ENCODE peak calls at places on chromosomes 1 and 21, in eight cellular contexts. G, Z, O, R, V, J, X and T are unnamed samples.

GRCh38 chr1:44808938-44809917 is 905 bp downstream of the BTBD19 start:
- DNase-seq in X (peak), G (peak), O (peak), J (peak), R (no peak), V (no peak), Z (no peak), T (peak)

GRCh38 chr1:33971018-33971710 is 107.3 kb downstream of the HMGB4 start:
- DNase-seq in J (no peak), G (peak), O (no peak), V (no peak), X (no peak), R (no peak), Z (no peak), T (no peak)

GRCh38 chr1:55249646-55250398 is 34.7 kb upstream of the USP24 start:
- DNase-seq in J (no peak), X (no peak), R (no peak), Z (no peak), V (no peak), O (no peak), G (no peak), T (no peak)

GRCh38 chr1:2099871-2100774 is 49.9 kb downstream of the PRKCZ start:
- DNase-seq in X (no peak), V (no peak), Z (no peak), O (no peak), J (no peak), G (no peak), R (no peak), T (no peak)

GRCh38 chr1:52579415-52579814 is 22.8 kb upstream of the GPX7 start:
- DNase-seq in G (peak), X (no peak), J (no peak), O (no peak), V (no peak), R (no peak), Z (no peak), T (no peak)

GRCh38 chr1:206863266-206863665 is 2.2 kb upstream of the IL20 start:
- DNase-seq in Z (no peak), J (no peak), O (no peak), G (no peak), R (no peak), V (no peak), X (no peak), T (no peak)

GRCh38 chr1:206890125-206890637 is 7.1 kb upstream of the IL24 start:
- DNase-seq in V (no peak), G (no peak), O (no peak), X (no peak), Z (peak), R (no peak), J (no peak), T (no peak)

GRCh38 chr1:118266436-118266835 is 81.4 kb upstream of the SPAG17 start:
- DNase-seq in Z (no peak), R (no peak), X (no peak), G (no peak), V (no peak), J (no peak), O (no peak), T (no peak)

GRCh38 chr21:43340491-43341348 is 86.2 kb downstream of the SIK1 start:
- DNase-seq in X (no peak), R (no peak), J (no peak), G (no peak), O (no peak), Z (no peak), V (no peak), T (no peak)

GRCh38 chr21:42400525-42400924 is 3.2 kb upstream of the UBASH3A start:
- DNase-seq in X (no peak), R (no peak), J (peak), G (no peak), Z (no peak), O (no peak), V (no peak), T (no peak)

GRCh38 chr1:236039736-236040670 is 24.9 kb downstream of the NID1 start:
- DNase-seq in G (no peak), V (no peak), Z (peak), R (no peak), O (no peak), J (no peak), X (no peak), T (no peak)

GRCh38 chr1:228500143-228500736 is 13.1 kb downstream of the RNF187 start:
- DNase-seq in Z (no peak), V (no peak), G (no peak), X (no peak), O (no peak), J (no peak), R (no peak), T (no peak)

GRCh38 chr1:167297222-167298214 is 76.8 kb downstream of the POU2F1 start:
- DNase-seq in O (no peak), X (no peak), G (peak), Z (peak), J (no peak), R (no peak), V (no peak), T (no peak)

GRCh38 chr1:43632135-43632670 is 17.7 kb upstream of the KDM4A start:
- DNase-seq in G (no peak), J (no peak), V (no peak), O (no peak), R (no peak), Z (no peak), X (no peak), T (no peak)

GRCh38 chr1:96384611-96385010 is 337.0 kb upstream of the PTBP2 start:
- DNase-seq in G (no peak), V (no peak), X (no peak), R (no peak), O (no peak), Z (no peak), J (no peak), T (no peak)

GRCh38 chr1:88503656-88504055 is 180.4 kb upstream of the PKN2 start:
- DNase-seq in G (no peak), Z (no peak), X (no peak), R (no peak), V (no peak), J (no peak), O (no peak), T (no peak)

GRCh38 chr1:51236548-51237312 is 657 bp downstream of the RNF11 start:
- DNase-seq in G (peak), V (peak), X (no peak), O (peak), J (peak), R (peak), Z (peak), T (peak)

GRCh38 chr1:20507564-20508410 is at the start of gene MUL1:
- DNase-seq in X (peak), V (peak), J (peak), R (peak), G (peak), Z (peak), O (peak), T (peak)

GRCh38 chr1:173042806-173043205 is 7.9 kb downstream of the TNFSF18 start:
- DNase-seq in O (no peak), R (no peak), J (no peak), Z (no peak), X (no peak), G (no peak), V (no peak), T (no peak)

GRCh38 chr1:8825985-8826481 is 8.6 kb upstream of the RERE start:
- DNase-seq in O (no peak), J (no peak), Z (no peak), V (no peak), R (no peak), X (no peak), G (no peak), T (no peak)

GRCh38 chr1:227952374-227953021 is 4.8 kb upstream of the WNT9A start:
- DNase-seq in Z (peak), G (no peak), R (no peak), O (no peak), X (no peak), V (no peak), J (no peak), T (no peak)

GRCh38 chr1:168261390-168261789 is 19.3 kb upstream of the TBX19 start:
- DNase-seq in V (no peak), Z (no peak), R (no peak), X (no peak), G (no peak), O (no peak), J (no peak), T (no peak)

GRCh38 chr1:201147396-201148015 is 6.8 kb downstream of the TMEM9 start:
- DNase-seq in R (no peak), G (no peak), J (no peak), V (no peak), O (no peak), X (no peak), Z (no peak), T (no peak)

GRCh38 chr1:22641906-22642636 is 1.4 kb upstream of the C1QC start:
- DNase-seq in G (peak), Z (peak), J (peak), R (peak), V (peak), X (peak), O (peak), T (peak)